ENCODE peak calls at places on chromosomes 11 and 22, in nine cellular contexts. One of them, this sample, is unnamed.

GRCh38 chr11:109733245-109733644 is 311.3 kb downstream of the C11orf87 start:
- DNase-seq in ELR: peak
- DNase-seq in NCI-H526 treated with DMSO at 0.1 percent for 48 hours: no peak
- DNase-seq in BE2C: no peak
- DNase-seq in HuH-7: no peak
- DNase-seq in nucleus accumbens: no peak
- DNase-seq in tibial nerve: no peak
- DNase-seq in activated CD4-positive, alpha-beta T cell treated with anti-CD3 and anti-CD28 coated beads, Interleukin-2, amount 10 ng/mL, durations not matched to agents 7 days and 5 days: no peak
- DNase-seq in Ammon's horn: no peak
- DNase-seq in this sample: peak

GRCh38 chr22:39098026-39098425 is 982 bp downstream of the APOBEC3H start:
- DNase-seq in ELR: no peak
- DNase-seq in NCI-H526 treated with DMSO at 0.1 percent for 48 hours: no peak
- DNase-seq in BE2C: no peak
- DNase-seq in HuH-7: no peak
- DNase-seq in nucleus accumbens: no peak
- DNase-seq in tibial nerve: no peak
- DNase-seq in activated CD4-positive, alpha-beta T cell treated with anti-CD3 and anti-CD28 coated beads, Interleukin-2, amount 10 ng/mL, durations not matched to agents 7 days and 5 days: no peak
- DNase-seq in Ammon's horn: no peak
- DNase-seq in this sample: no peak

GRCh38 chr22:32823024-32823730 is 21.7 kb downstream of the TIMP3 start:
- DNase-seq in ELR: peak
- DNase-seq in NCI-H526 treated with DMSO at 0.1 percent for 48 hours: no peak
- DNase-seq in BE2C: peak
- DNase-seq in HuH-7: peak
- DNase-seq in nucleus accumbens: no peak
- DNase-seq in tibial nerve: no peak
- DNase-seq in activated CD4-positive, alpha-beta T cell treated with anti-CD3 and anti-CD28 coated beads, Interleukin-2, amount 10 ng/mL, durations not matched to agents 7 days and 5 days: peak
- DNase-seq in Ammon's horn: no peak
- DNase-seq in this sample: peak

GRCh38 chr22:30890689-30891442 is 77.7 kb downstream of the MORC2 start:
- DNase-seq in ELR: peak
- DNase-seq in NCI-H526 treated with DMSO at 0.1 percent for 48 hours: peak
- DNase-seq in BE2C: peak
- DNase-seq in HuH-7: peak
- DNase-seq in nucleus accumbens: no peak
- DNase-seq in tibial nerve: no peak
- DNase-seq in activated CD4-positive, alpha-beta T cell treated with anti-CD3 and anti-CD28 coated beads, Interleukin-2, amount 10 ng/mL, durations not matched to agents 7 days and 5 days: peak
- DNase-seq in Ammon's horn: no peak
- DNase-seq in this sample: peak

GRCh38 chr11:77027275-77027674 is 6.9 kb upstream of the B3GNT6 start:
- DNase-seq in ELR: no peak
- DNase-seq in NCI-H526 treated with DMSO at 0.1 percent for 48 hours: no peak
- DNase-seq in BE2C: no peak
- DNase-seq in HuH-7: no peak
- DNase-seq in nucleus accumbens: no peak
- DNase-seq in tibial nerve: no peak
- DNase-seq in activated CD4-positive, alpha-beta T cell treated with anti-CD3 and anti-CD28 coated beads, Interleukin-2, amount 10 ng/mL, durations not matched to agents 7 days and 5 days: no peak
- DNase-seq in Ammon's horn: no peak
- DNase-seq in this sample: no peak

GRCh38 chr11:36313750-36314500 is 17.8 kb downstream of the PRR5L start:
- DNase-seq in ELR: no peak
- DNase-seq in NCI-H526 treated with DMSO at 0.1 percent for 48 hours: no peak
- DNase-seq in BE2C: no peak
- DNase-seq in HuH-7: no peak
- DNase-seq in nucleus accumbens: no peak
- DNase-seq in tibial nerve: no peak
- DNase-seq in activated CD4-positive, alpha-beta T cell treated with anti-CD3 and anti-CD28 coated beads, Interleukin-2, amount 10 ng/mL, durations not matched to agents 7 days and 5 days: no peak
- DNase-seq in Ammon's horn: no peak
- DNase-seq in this sample: no peak

GRCh38 chr11:22561283-22561682 is 64.3 kb downstream of the FANCF start:
- DNase-seq in ELR: no peak
- DNase-seq in NCI-H526 treated with DMSO at 0.1 percent for 48 hours: no peak
- DNase-seq in BE2C: no peak
- DNase-seq in HuH-7: no peak
- DNase-seq in nucleus accumbens: no peak
- DNase-seq in tibial nerve: no peak
- DNase-seq in activated CD4-positive, alpha-beta T cell treated with anti-CD3 and anti-CD28 coated beads, Interleukin-2, amount 10 ng/mL, durations not matched to agents 7 days and 5 days: no peak
- DNase-seq in Ammon's horn: no peak
- DNase-seq in this sample: no peak

GRCh38 chr11:60700689-60701508 is 1.5 kb downstream of the MS4A8 start:
- DNase-seq in ELR: peak
- DNase-seq in NCI-H526 treated with DMSO at 0.1 percent for 48 hours: peak
- DNase-seq in BE2C: no peak
- DNase-seq in HuH-7: peak
- DNase-seq in nucleus accumbens: no peak
- DNase-seq in tibial nerve: no peak
- DNase-seq in activated CD4-positive, alpha-beta T cell treated with anti-CD3 and anti-CD28 coated beads, Interleukin-2, amount 10 ng/mL, durations not matched to agents 7 days and 5 days: no peak
- DNase-seq in Ammon's horn: no peak
- DNase-seq in this sample: peak

GRCh38 chr11:112537846-112538330 is 277.2 kb upstream of the PLET1 start:
- DNase-seq in ELR: no peak
- DNase-seq in NCI-H526 treated with DMSO at 0.1 percent for 48 hours: no peak
- DNase-seq in BE2C: no peak
- DNase-seq in HuH-7: no peak
- DNase-seq in nucleus accumbens: no peak
- DNase-seq in tibial nerve: no peak
- DNase-seq in activated CD4-positive, alpha-beta T cell treated with anti-CD3 and anti-CD28 coated beads, Interleukin-2, amount 10 ng/mL, durations not matched to agents 7 days and 5 days: no peak
- DNase-seq in Ammon's horn: no peak
- DNase-seq in this sample: peak

GRCh38 chr11:22920939-22921565 is 60.8 kb upstream of the CCDC179 start:
- DNase-seq in ELR: peak
- DNase-seq in NCI-H526 treated with DMSO at 0.1 percent for 48 hours: peak
- DNase-seq in BE2C: peak
- DNase-seq in HuH-7: peak
- DNase-seq in nucleus accumbens: no peak
- DNase-seq in tibial nerve: no peak
- DNase-seq in activated CD4-positive, alpha-beta T cell treated with anti-CD3 and anti-CD28 coated beads, Interleukin-2, amount 10 ng/mL, durations not matched to agents 7 days and 5 days: peak
- DNase-seq in Ammon's horn: peak
- DNase-seq in this sample: peak

GRCh38 chr22:29700949-29701927 is 18.6 kb upstream of the CABP7 start:
- DNase-seq in ELR: peak
- DNase-seq in NCI-H526 treated with DMSO at 0.1 percent for 48 hours: peak
- DNase-seq in BE2C: peak
- DNase-seq in HuH-7: no peak
- DNase-seq in nucleus accumbens: no peak
- DNase-seq in tibial nerve: no peak
- DNase-seq in activated CD4-positive, alpha-beta T cell treated with anti-CD3 and anti-CD28 coated beads, Interleukin-2, amount 10 ng/mL, durations not matched to agents 7 days and 5 days: peak
- DNase-seq in Ammon's horn: no peak
- DNase-seq in this sample: peak

GRCh38 chr11:47189100-47189834 is 3.0 kb upstream of the PACSIN3 start:
- DNase-seq in ELR: peak
- DNase-seq in NCI-H526 treated with DMSO at 0.1 percent for 48 hours: no peak
- DNase-seq in BE2C: no peak
- DNase-seq in HuH-7: peak
- DNase-seq in nucleus accumbens: no peak
- DNase-seq in tibial nerve: no peak
- DNase-seq in activated CD4-positive, alpha-beta T cell treated with anti-CD3 and anti-CD28 coated beads, Interleukin-2, amount 10 ng/mL, durations not matched to agents 7 days and 5 days: no peak
- DNase-seq in Ammon's horn: no peak
- DNase-seq in this sample: peak

GRCh38 chr22:37742374-37743092 is 45.7 kb downstream of the TRIOBP start:
- DNase-seq in ELR: peak
- DNase-seq in NCI-H526 treated with DMSO at 0.1 percent for 48 hours: no peak
- DNase-seq in BE2C: no peak
- DNase-seq in HuH-7: no peak
- DNase-seq in nucleus accumbens: no peak
- DNase-seq in tibial nerve: peak
- DNase-seq in activated CD4-positive, alpha-beta T cell treated with anti-CD3 and anti-CD28 coated beads, Interleukin-2, amount 10 ng/mL, durations not matched to agents 7 days and 5 days: no peak
- DNase-seq in Ammon's horn: no peak
- DNase-seq in this sample: peak

GRCh38 chr11:94751806-94752205 is 16.4 kb upstream of the AMOTL1 start:
- DNase-seq in ELR: peak
- DNase-seq in NCI-H526 treated with DMSO at 0.1 percent for 48 hours: no peak
- DNase-seq in BE2C: no peak
- DNase-seq in HuH-7: no peak
- DNase-seq in nucleus accumbens: no peak
- DNase-seq in tibial nerve: no peak
- DNase-seq in activated CD4-positive, alpha-beta T cell treated with anti-CD3 and anti-CD28 coated beads, Interleukin-2, amount 10 ng/mL, durations not matched to agents 7 days and 5 days: no peak
- DNase-seq in Ammon's horn: no peak
- DNase-seq in this sample: no peak

GRCh38 chr22:46991666-46992065 is 229.2 kb downstream of the TBC1D22A start:
- DNase-seq in ELR: no peak
- DNase-seq in NCI-H526 treated with DMSO at 0.1 percent for 48 hours: no peak
- DNase-seq in BE2C: no peak
- DNase-seq in HuH-7: no peak
- DNase-seq in nucleus accumbens: no peak
- DNase-seq in tibial nerve: no peak
- DNase-seq in activated CD4-positive, alpha-beta T cell treated with anti-CD3 and anti-CD28 coated beads, Interleukin-2, amount 10 ng/mL, durations not matched to agents 7 days and 5 days: no peak
- DNase-seq in Ammon's horn: no peak
- DNase-seq in this sample: no peak

GRCh38 chr22:34943830-34944229 is 122.1 kb upstream of the ISX start:
- DNase-seq in ELR: no peak
- DNase-seq in NCI-H526 treated with DMSO at 0.1 percent for 48 hours: no peak
- DNase-seq in BE2C: no peak
- DNase-seq in HuH-7: no peak
- DNase-seq in nucleus accumbens: no peak
- DNase-seq in tibial nerve: no peak
- DNase-seq in activated CD4-positive, alpha-beta T cell treated with anti-CD3 and anti-CD28 coated beads, Interleukin-2, amount 10 ng/mL, durations not matched to agents 7 days and 5 days: no peak
- DNase-seq in Ammon's horn: no peak
- DNase-seq in this sample: no peak

GRCh38 chr11:70825893-70826540 is 426.4 kb downstream of the SHANK2 start:
- DNase-seq in ELR: no peak
- DNase-seq in NCI-H526 treated with DMSO at 0.1 percent for 48 hours: peak
- DNase-seq in BE2C: no peak
- DNase-seq in HuH-7: no peak
- DNase-seq in nucleus accumbens: no peak
- DNase-seq in tibial nerve: no peak
- DNase-seq in activated CD4-positive, alpha-beta T cell treated with anti-CD3 and anti-CD28 coated beads, Interleukin-2, amount 10 ng/mL, durations not matched to agents 7 days and 5 days: no peak
- DNase-seq in Ammon's horn: peak
- DNase-seq in this sample: no peak

GRCh38 chr11:65482306-65482850 is 16.5 kb upstream of the MALAT1 start:
- DNase-seq in ELR: no peak
- DNase-seq in NCI-H526 treated with DMSO at 0.1 percent for 48 hours: no peak
- DNase-seq in BE2C: no peak
- DNase-seq in HuH-7: no peak
- DNase-seq in nucleus accumbens: no peak
- DNase-seq in tibial nerve: no peak
- DNase-seq in activated CD4-positive, alpha-beta T cell treated with anti-CD3 and anti-CD28 coated beads, Interleukin-2, amount 10 ng/mL, durations not matched to agents 7 days and 5 days: no peak
- DNase-seq in Ammon's horn: no peak
- DNase-seq in this sample: no peak

GRCh38 chr11:8728566-8728965 is 46.0 kb downstream of the RPL27A start:
- DNase-seq in ELR: peak
- DNase-seq in NCI-H526 treated with DMSO at 0.1 percent for 48 hours: no peak
- DNase-seq in BE2C: peak
- DNase-seq in HuH-7: no peak
- DNase-seq in nucleus accumbens: no peak
- DNase-seq in tibial nerve: no peak
- DNase-seq in activated CD4-positive, alpha-beta T cell treated with anti-CD3 and anti-CD28 coated beads, Interleukin-2, amount 10 ng/mL, durations not matched to agents 7 days and 5 days: no peak
- DNase-seq in Ammon's horn: no peak
- DNase-seq in this sample: peak

GRCh38 chr11:11975201-11976092 is 33.0 kb downstream of the DKK3 start:
- DNase-seq in ELR: no peak
- DNase-seq in NCI-H526 treated with DMSO at 0.1 percent for 48 hours: no peak
- DNase-seq in BE2C: no peak
- DNase-seq in HuH-7: no peak
- DNase-seq in nucleus accumbens: no peak
- DNase-seq in tibial nerve: no peak
- DNase-seq in activated CD4-positive, alpha-beta T cell treated with anti-CD3 and anti-CD28 coated beads, Interleukin-2, amount 10 ng/mL, durations not matched to agents 7 days and 5 days: no peak
- DNase-seq in Ammon's horn: no peak
- DNase-seq in this sample: no peak

GRCh38 chr11:22432331-22433065 is 94.3 kb downstream of the SLC17A6 start:
- DNase-seq in ELR: no peak
- DNase-seq in NCI-H526 treated with DMSO at 0.1 percent for 48 hours: no peak
- DNase-seq in BE2C: peak
- DNase-seq in HuH-7: no peak
- DNase-seq in nucleus accumbens: peak
- DNase-seq in tibial nerve: peak
- DNase-seq in activated CD4-positive, alpha-beta T cell treated with anti-CD3 and anti-CD28 coated beads, Interleukin-2, amount 10 ng/mL, durations not matched to agents 7 days and 5 days: no peak
- DNase-seq in Ammon's horn: peak
- DNase-seq in this sample: peak

GRCh38 chr11:2697871-2698270 is 1.9 kb downstream of the KCNQ1OT1 start:
- DNase-seq in ELR: peak
- DNase-seq in NCI-H526 treated with DMSO at 0.1 percent for 48 hours: no peak
- DNase-seq in BE2C: no peak
- DNase-seq in HuH-7: no peak
- DNase-seq in nucleus accumbens: no peak
- DNase-seq in tibial nerve: no peak
- DNase-seq in activated CD4-positive, alpha-beta T cell treated with anti-CD3 and anti-CD28 coated beads, Interleukin-2, amount 10 ng/mL, durations not matched to agents 7 days and 5 days: no peak
- DNase-seq in Ammon's horn: no peak
- DNase-seq in this sample: peak

GRCh38 chr11:61709572-61709971 is 29.4 kb downstream of the DAGLA start:
- DNase-seq in ELR: no peak
- DNase-seq in NCI-H526 treated with DMSO at 0.1 percent for 48 hours: no peak
- DNase-seq in BE2C: no peak
- DNase-seq in HuH-7: no peak
- DNase-seq in nucleus accumbens: no peak
- DNase-seq in tibial nerve: no peak
- DNase-seq in activated CD4-positive, alpha-beta T cell treated with anti-CD3 and anti-CD28 coated beads, Interleukin-2, amount 10 ng/mL, durations not matched to agents 7 days and 5 days: no peak
- DNase-seq in Ammon's horn: no peak
- DNase-seq in this sample: no peak

GRCh38 chr11:120337133-120337895 is 1.1 kb downstream of the ARHGEF12 start:
- DNase-seq in ELR: peak
- DNase-seq in NCI-H526 treated with DMSO at 0.1 percent for 48 hours: peak
- DNase-seq in BE2C: peak
- DNase-seq in HuH-7: no peak
- DNase-seq in nucleus accumbens: peak
- DNase-seq in tibial nerve: peak
- DNase-seq in activated CD4-positive, alpha-beta T cell treated with anti-CD3 and anti-CD28 coated beads, Interleukin-2, amount 10 ng/mL, durations not matched to agents 7 days and 5 days: no peak
- DNase-seq in Ammon's horn: no peak
- DNase-seq in this sample: peak

GRCh38 chr22:40588726-40589125 is 47.8 kb downstream of the MRTFA start:
- DNase-seq in ELR: peak
- DNase-seq in NCI-H526 treated with DMSO at 0.1 percent for 48 hours: no peak
- DNase-seq in BE2C: no peak
- DNase-seq in HuH-7: no peak
- DNase-seq in nucleus accumbens: no peak
- DNase-seq in tibial nerve: no peak
- DNase-seq in activated CD4-positive, alpha-beta T cell treated with anti-CD3 and anti-CD28 coated beads, Interleukin-2, amount 10 ng/mL, durations not matched to agents 7 days and 5 days: no peak
- DNase-seq in Ammon's horn: no peak
- DNase-seq in this sample: peak

This sample was measured in choroid plexus epithelial cell.